ENCODE peak calls at places on chromosomes 4 and X, in seven cellular contexts. J, Y, G, D, I, A and S are unnamed samples. For H3K27me3, the result is how much of the 10 kb centered on the place peaks cover.

GRCh38 chr4:94623507-94623906 is 134.2 kb upstream of the BMPR1B start:
- DNase-seq in A (no peak), I (no peak), Y (no peak), D (no peak), G (no peak), J (no peak), S (no peak)

GRCh38 chr4:74969507-74970474 is 36.9 kb downstream of the PARM1 start:
- DNase-seq in J (peak), D (peak), I (no peak), Y (no peak), A (peak), G (peak), S (no peak)

GRCh38 chr4:2400841-2401609 is 17.4 kb downstream of the ZFYVE28 start:
- DNase-seq in A (no peak), D (no peak), J (no peak), Y (no peak), G (peak), I (no peak), S (no peak)

GRCh38 chrX:150958177-150958576 is 25.0 kb upstream of the HMGB3 start:
- DNase-seq in A (no peak), Y (no peak), I (no peak), G (peak), J (no peak), D (no peak), S (no peak)

GRCh38 chr4:155339999-155340398 is 36.8 kb downstream of the MAP9 start:
- DNase-seq in D (no peak), I (no peak), G (no peak), Y (no peak), A (no peak), J (no peak), S (no peak)

GRCh38 chr4:169005453-169006099 is 4.5 kb downstream of the CBR4 start:
- DNase-seq in I (no peak), G (no peak), J (no peak), D (no peak), A (no peak), Y (no peak), S (no peak)

GRCh38 chr4:151644625-151645024 is 116.2 kb downstream of the GATB start:
- DNase-seq in G (no peak), I (peak), Y (peak), D (peak), J (no peak), A (peak), S (no peak)

GRCh38 chr4:187464561-187464960 is 531.0 kb upstream of the ZFP42 start:
- DNase-seq in I (no peak), J (no peak), A (no peak), D (no peak), G (no peak), Y (no peak), S (no peak)

GRCh38 chrX:47613082-47613481 is 6.6 kb downstream of the SYN1 start:
- DNase-seq in D (no peak), G (no peak), A (no peak), J (no peak), Y (no peak), I (no peak), S (no peak)

GRCh38 chr4:182320580-182320979 is 77.4 kb downstream of the TENM3 start:
- DNase-seq in Y (no peak), J (no peak), I (no peak), G (no peak), D (no peak), A (no peak), S (no peak)

GRCh38 chr4:8701101-8702019 is 108.8 kb downstream of the CPZ start:
- DNase-seq in A (no peak), I (no peak), Y (no peak), G (no peak), D (no peak), J (no peak), S (no peak)

GRCh38 chr4:8702020-8702495 is 109.5 kb downstream of the CPZ start:
- DNase-seq in Y (no peak), G (no peak), D (no peak), I (no peak), J (no peak), A (no peak), S (no peak)

GRCh38 chr4:8699063-8699385 is 106.5 kb downstream of the CPZ start:
- DNase-seq in I (no peak), A (no peak), Y (no peak), D (no peak), G (no peak), J (no peak), S (no peak)

GRCh38 chr4:8699479-8700145 is 107.0 kb downstream of the CPZ start:
- DNase-seq in J (no peak), I (no peak), G (no peak), Y (no peak), A (no peak), D (no peak), S (no peak)

GRCh38 chr4:8700576-8700975 is 108.0 kb downstream of the CPZ start:
- DNase-seq in A (no peak), Y (no peak), D (no peak), J (no peak), I (no peak), G (no peak), S (no peak)
- H3K27me3 ChIP-seq in A (under half), Y (half or more), D (under half), J (under half), I (under half), G (under half), S (under half)

DNA sequence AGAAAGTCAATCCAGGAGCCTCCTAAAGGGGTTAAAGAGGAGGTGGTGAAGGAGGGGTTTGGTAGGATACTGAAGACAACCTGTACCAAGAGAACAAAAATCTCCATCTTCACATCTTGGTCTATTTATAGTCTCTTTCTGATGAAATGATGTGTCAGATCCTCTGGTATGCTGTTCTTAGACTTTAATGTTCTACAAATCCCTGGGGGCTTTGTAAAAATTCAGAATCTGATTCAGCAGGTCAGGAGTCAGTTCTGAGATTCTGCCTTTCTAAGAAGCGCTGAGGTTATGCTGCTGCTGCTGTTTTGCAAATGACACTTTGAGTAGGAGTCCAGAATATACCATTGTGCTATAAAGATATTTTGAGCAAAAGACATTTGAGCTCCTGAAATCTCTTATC is 172.9 kb upstream of the GLRA2 start:
- DNase-seq in D (no peak), G (no peak), Y (no peak), A (no peak), J (peak), I (no peak), S (no peak)
- H3K27me3 ChIP-seq in D (under half), G (under half), Y (under half), A (under half), J (under half), I (under half), S (under half)

GRCh38 chrX:17580529-17581155 is 156.7 kb upstream of the SCML1 start:
- DNase-seq in D (peak), Y (no peak), I (no peak), A (no peak), G (no peak), J (no peak), S (no peak)
- H3K27me3 ChIP-seq in D (under half), Y (under half), I (half or more), A (under half), G (under half), J (under half), S (under half)

DNA sequence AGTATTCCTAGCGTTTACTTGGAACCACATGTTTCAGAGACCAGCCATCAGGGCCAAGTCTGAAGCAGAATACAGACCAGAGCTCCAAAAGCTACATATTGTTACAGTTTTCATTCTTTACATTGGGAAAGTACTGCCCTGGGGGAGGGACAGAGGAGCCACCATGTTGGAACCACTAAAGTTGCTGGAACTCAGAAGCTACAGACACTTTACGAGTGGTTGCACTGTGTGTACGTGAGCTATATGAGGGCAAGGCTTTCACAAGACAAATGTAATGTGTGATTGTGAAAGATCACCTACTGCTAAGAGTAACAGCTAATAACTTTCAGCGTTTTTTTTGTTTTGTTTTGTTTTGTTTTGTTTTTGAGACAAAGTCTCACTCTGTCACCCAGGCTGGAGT is 11.7 kb downstream of the GPC3 start:
- DNase-seq in I (no peak), Y (no peak), J (no peak), A (no peak), D (no peak), G (no peak), S (no peak)
- H3K27me3 ChIP-seq in I (under half), Y (under half), J (under half), A (under half), D (under half), G (under half), S (under half)